ENCODE peak calls at places on chromosomes 4 and X, in four cellular contexts. Q, P, V and S are unnamed samples.

GRCh38 chr4:148868207-148868606 is 426.0 kb upstream of the NR3C2 start:
- DNase-seq in Q (no peak), P (no peak), V (no peak), S (no peak)

GRCh38 chrX:58025979-58026378 is 115.7 kb upstream of the ZXDA start:
- DNase-seq in V (peak), P (peak), Q (peak), S (peak)

GRCh38 chrX:48522291-48522690 is 683 bp downstream of the EBP start:
- DNase-seq in V (peak), Q (no peak), P (no peak), S (peak)

GRCh38 chr4:65670331-65671031 is at the start of gene EPHA5:
- DNase-seq in Q (no peak), V (no peak), P (peak), S (peak)

GRCh38 chr4:187276786-187277408 is 553.2 kb upstream of the FAT1 start:
- DNase-seq in P (peak), V (no peak), Q (no peak), S (no peak)

GRCh38 chrX:31506360-31506759 is 434.5 kb upstream of the FTHL17 start:
- DNase-seq in V (no peak), P (no peak), Q (no peak), S (no peak)

GRCh38 chr4:131499139-131499873 is 1649.8 kb upstream of the PCDH10 start:
- DNase-seq in Q (no peak), P (peak), V (no peak), S (no peak)

GRCh38 chr4:15771419-15772058 is 6.6 kb upstream of the CD38 start:
- DNase-seq in P (no peak), V (no peak), Q (peak), S (no peak)

GRCh38 chr4:158856852-158857251 is 88.0 kb downstream of the FNIP2 start:
- DNase-seq in Q (no peak), V (no peak), P (no peak), S (no peak)

GRCh38 chr4:153271820-153272219 is 67.6 kb downstream of the TRIM2 start:
- DNase-seq in V (no peak), Q (no peak), P (no peak), S (no peak)

GRCh38 chr4:181822005-181822375 is 421.2 kb upstream of the TENM3 start:
- DNase-seq in V (no peak), P (no peak), Q (no peak), S (no peak)

GRCh38 chrX:130347336-130347735 is 7.6 kb downstream of the SLC25A14 start:
- DNase-seq in P (no peak), V (no peak), Q (no peak), S (no peak)

GRCh38 chr4:114694770-114695169 is 96.2 kb downstream of the UGT8 start:
- DNase-seq in Q (no peak), V (no peak), P (peak), S (no peak)

GRCh38 chr4:7698586-7698985 is 241.1 kb downstream of the AFAP1 start:
- DNase-seq in Q (no peak), V (no peak), P (peak), S (no peak)

GRCh38 chr4:184090571-184090970 is 127.1 kb downstream of the ENPP6 start:
- DNase-seq in V (no peak), P (no peak), Q (no peak), S (no peak)